ENCODE peak calls at places on chromosome 12, in seven cellular contexts. H, D, L, N, Q, Z and R are unnamed samples.

GRCh38 chr12:104494137-104494815 is 37.5 kb downstream of the CHST11 start:
- DNase-seq in Q (no peak), Z (no peak), N (no peak), D (no peak), L (no peak), H (peak), R (no peak)

GRCh38 chr12:80472912-80473500 is 29.0 kb downstream of the PTPRQ start:
- DNase-seq in L (peak), D (no peak), Z (peak), H (peak), Q (no peak), N (peak), R (peak)

GRCh38 chr12:61934564-61934963 is 325.6 kb upstream of the USP15 start:
- DNase-seq in N (no peak), D (no peak), L (no peak), Q (no peak), Z (no peak), H (no peak), R (no peak)

GRCh38 chr12:64824500-64825142 is at the start of gene TBC1D30:
- DNase-seq in H (no peak), D (no peak), L (no peak), Z (peak), Q (peak), N (peak), R (peak)

GRCh38 chr12:65838330-65838976 is 14.2 kb downstream of the HMGA2 start:
- DNase-seq in L (no peak), N (no peak), H (no peak), Q (no peak), D (no peak), Z (no peak), R (no peak)

GRCh38 chr12:93156091-93156490 is 221.6 kb upstream of the NUDT4 start:
- DNase-seq in Z (no peak), N (no peak), L (no peak), H (no peak), Q (peak), D (no peak), R (no peak)

GRCh38 chr12:29882771-29883315 is 99.1 kb upstream of the TMTC1 start:
- DNase-seq in H (no peak), N (no peak), L (no peak), Q (no peak), Z (no peak), D (no peak), R (no peak)

GRCh38 chr12:95998611-95999300 is 2.6 kb upstream of the HAL start:
- DNase-seq in D (no peak), Z (peak), N (peak), H (peak), Q (peak), L (peak), R (peak)

GRCh38 chr12:91404362-91404899 is 221.8 kb upstream of the DCN start:
- DNase-seq in H (no peak), L (no peak), D (no peak), Q (no peak), N (no peak), Z (no peak), R (no peak)

GRCh38 chr12:71900091-71900490 is 38.6 kb upstream of the TPH2 start:
- DNase-seq in Z (peak), Q (no peak), D (no peak), N (no peak), H (peak), L (peak), R (no peak)
- TF ChIP-seq CTCF in Z (peak), Q (no peak), D (no peak), N (no peak), H (peak), L (peak), R (no peak)

DNA sequence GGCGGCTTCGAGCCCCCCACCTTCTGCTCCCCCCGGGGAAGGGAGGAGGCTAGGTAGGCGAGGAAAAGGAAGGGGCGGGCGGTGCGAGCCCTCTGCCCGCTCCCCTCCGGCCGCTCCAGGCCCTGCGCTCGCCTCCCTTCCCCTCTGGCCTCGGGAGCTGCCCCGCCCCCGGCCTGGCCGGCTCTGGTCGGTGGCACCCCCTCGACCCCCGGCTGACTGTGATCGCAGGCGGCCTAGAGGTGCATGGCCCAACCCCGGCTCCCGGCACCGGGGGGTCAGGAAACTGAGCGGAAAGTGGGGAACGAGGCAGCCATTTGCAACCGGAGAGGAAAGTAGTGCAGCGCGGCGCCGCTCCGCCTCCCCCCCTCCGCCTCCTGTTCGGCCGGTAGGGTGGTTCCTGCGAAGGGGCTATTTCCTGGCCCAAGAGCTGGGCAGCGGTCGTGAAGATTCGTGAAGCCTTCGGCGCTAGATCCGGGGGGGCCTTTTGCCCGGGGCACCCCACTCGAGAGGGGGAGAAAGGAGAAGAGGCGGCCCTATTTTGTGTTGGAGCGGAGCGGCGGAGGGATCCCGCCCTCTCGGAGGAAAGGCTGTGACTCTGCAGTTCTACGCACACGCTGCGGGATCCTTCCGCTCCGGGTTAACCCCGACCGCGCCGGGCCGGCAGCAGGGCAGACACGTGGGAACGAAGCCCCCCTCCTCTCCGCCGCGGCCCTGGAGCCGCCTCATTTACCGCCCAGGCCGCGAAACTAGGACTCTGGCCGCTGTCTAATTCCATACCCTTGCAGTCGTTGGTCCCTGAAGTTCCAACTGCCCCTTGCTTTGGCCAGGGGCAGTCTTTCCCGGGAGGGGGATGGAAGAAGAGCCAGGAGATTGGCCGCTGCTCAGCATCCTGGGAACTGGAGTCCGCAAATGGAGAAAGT is at the start of gene KMT2D:
- DNase-seq in Q (peak), N (peak), L (peak), Z (peak), D (peak), H (peak), R (peak)
- TF ChIP-seq CTCF in Q (peak), N (no peak), L (no peak), Z (peak), D (no peak), H (peak), R (no peak)

DNA sequence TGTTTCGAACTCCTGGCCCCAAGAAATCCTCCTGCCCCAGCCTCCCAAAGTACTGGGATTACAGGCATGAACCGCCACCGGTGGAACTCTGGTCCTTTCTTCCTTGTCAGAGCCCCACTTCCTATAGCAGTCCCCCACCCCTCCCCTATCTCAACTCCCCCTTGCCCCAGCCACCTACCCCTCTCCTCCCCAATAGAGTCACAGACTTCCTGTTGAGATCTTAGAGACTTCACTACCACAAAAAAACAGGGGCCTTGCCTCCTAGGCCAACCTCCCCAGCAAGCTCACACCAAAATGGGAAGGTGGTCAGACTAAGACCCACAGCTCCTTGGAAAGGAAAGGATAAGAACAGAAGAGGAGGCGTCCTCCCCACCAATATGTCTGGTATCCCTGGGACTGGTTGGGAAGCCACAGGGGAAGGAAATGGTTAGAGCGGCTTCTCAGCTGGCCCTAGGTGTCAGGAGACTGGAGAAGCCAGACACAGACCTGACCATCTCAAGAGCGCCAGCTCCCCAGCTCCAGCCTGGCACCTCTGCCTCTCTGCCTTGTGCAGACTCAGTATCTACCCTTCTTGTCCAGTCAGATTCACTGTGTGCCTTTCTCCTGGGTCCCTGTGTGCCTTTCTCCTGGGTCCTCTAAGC is 8.5 kb downstream of the ITGB7 start:
- DNase-seq in D (no peak), H (no peak), L (no peak), Z (no peak), Q (no peak), N (no peak), R (no peak)
- TF ChIP-seq CTCF in D (no peak), H (no peak), L (no peak), Z (no peak), Q (no peak), N (no peak), R (no peak)

GRCh38 chr12:22729898-22730443 is 105.0 kb downstream of the ETNK1 start:
- DNase-seq in H (peak), Q (no peak), N (no peak), Z (peak), L (no peak), D (no peak), R (no peak)

GRCh38 chr12:22733756-22734155 is 108.8 kb downstream of the ETNK1 start:
- DNase-seq in D (no peak), Q (no peak), H (peak), L (no peak), N (no peak), Z (no peak), R (no peak)

GRCh38 chr12:22728989-22729388 is 104.0 kb downstream of the ETNK1 start:
- DNase-seq in H (no peak), N (no peak), Z (no peak), D (no peak), L (no peak), Q (no peak), R (no peak)

GRCh38 chr12:22729431-22729830 is 104.5 kb downstream of the ETNK1 start:
- DNase-seq in D (no peak), H (no peak), L (no peak), Q (no peak), N (no peak), Z (no peak), R (no peak)

GRCh38 chr12:22731231-22731630 is 106.3 kb downstream of the ETNK1 start:
- DNase-seq in N (no peak), L (no peak), D (no peak), H (no peak), Z (no peak), Q (no peak), R (no peak)
- TF ChIP-seq CTCF in N (no peak), L (no peak), D (no peak), H (no peak), Z (no peak), Q (no peak), R (no peak)